ENCODE peak calls at places on chromosome 18, in seven cellular contexts. A, E, G, D, H, J and I are unnamed samples.

GRCh38 chr18:32919799-32920198 is 147.0 kb upstream of the KLHL14 start:
- DNase-seq in D (no peak), E (peak; percentile 35), J (peak; percentile 60), G (peak; percentile 88), A (no peak), H (peak; percentile 75), I (peak; percentile 67)

GRCh38 chr18:38483326-38483725 is 917.7 kb upstream of the CELF4 start:
- DNase-seq in G (no peak), H (no peak), J (no peak), E (no peak), D (no peak), A (no peak), I (no peak)

GRCh38 chr18:55780591-55781071 is 192.6 kb upstream of the TCF4 start:
- DNase-seq in D (no peak), J (peak; percentile 11), E (no peak), A (no peak), H (no peak), G (no peak), I (no peak)

GRCh38 chr18:44837491-44838185 is 156.9 kb downstream of the SETBP1 start:
- DNase-seq in H (peak; percentile 33), J (no peak), A (no peak), G (no peak), D (no peak), E (no peak), I (no peak)

GRCh38 chr18:31498450-31499156 is 626 bp downstream of the DSG2 start:
- DNase-seq in E (peak; percentile 75), J (no peak), A (peak; percentile 8), G (peak; percentile 50), D (no peak), H (peak; percentile 7), I (no peak)

GRCh38 chr18:74533666-74534065 is 634 bp upstream of the CNDP1 start:
- DNase-seq in G (no peak), D (no peak), E (no peak), J (no peak), A (no peak), H (no peak), I (no peak)

GRCh38 chr18:28802546-28802945 is 625.6 kb upstream of the CDH2 start:
- DNase-seq in A (no peak), H (no peak), D (no peak), J (peak; percentile 85), G (no peak), E (no peak), I (peak; percentile 82)

GRCh38 chr18:66616523-66616983 is 12.7 kb upstream of the CDH19 start:
- DNase-seq in E (no peak), H (peak; percentile 1), D (no peak), J (no peak), G (peak; percentile 5), A (no peak), I (no peak)

GRCh38 chr18:56470679-56471345 is 167.6 kb downstream of the TXNL1 start:
- DNase-seq in A (no peak), J (no peak), D (no peak), E (no peak), H (no peak), G (no peak), I (no peak)

GRCh38 chr18:44758821-44759624 is 78.3 kb downstream of the SETBP1 start:
- DNase-seq in E (no peak), J (no peak), G (no peak), H (no peak), D (peak; percentile 75), A (no peak), I (no peak)